ENCODE peak calls at places on chromosomes 16 and 17, in nine cellular contexts. C is PC-9; M is A549; B is RWPE1; A is CD4-positive, alpha-beta memory T cell; L is body of pancreas; Z is keratinocyte; P is tibial artery; S is mesendoderm. I is an unnamed sample.

GRCh38 chr16:76277099-76278030 is at the start of gene CNTNAP4:
- DNase-seq in C (no peak), M (no peak), B (no peak), A (no peak), L (no peak), Z (no peak), P (no peak), S (peak; percentile 18), I (no peak)

GRCh38 chr16:20393801-20394637 is 10.5 kb downstream of the PDILT start:
- DNase-seq in C (no peak), M (no peak), B (no peak), A (no peak), L (no peak), Z (no peak), P (no peak), S (no peak), I (no peak)

GRCh38 chr16:66612422-66612821 is 7.9 kb downstream of the CMTM3 start:
- DNase-seq in C (no peak), M (no peak), B (no peak), A (no peak), L (peak; percentile 88), Z (no peak), P (no peak), S (no peak), I (no peak)

GRCh38 chr17:81419333-81419885 is 24.2 kb downstream of the BAHCC1 start:
- DNase-seq in C (peak; percentile 48), M (peak; percentile 97), B (peak; percentile 64), A (no peak), L (peak; percentile 76), Z (peak; percentile 54), P (peak; percentile 98), S (peak; percentile 42), I (peak; percentile 52)

GRCh38 chr16:25006504-25007055 is 8.6 kb downstream of the ARHGAP17 start:
- DNase-seq in C (peak; percentile 54), M (no peak), B (no peak), A (no peak), L (no peak), Z (no peak), P (no peak), S (no peak), I (no peak)

GRCh38 chr16:10466861-10467260 is 81.0 kb downstream of the ATF7IP2 start:
- DNase-seq in C (no peak), M (no peak), B (no peak), A (no peak), L (no peak), Z (no peak), P (no peak), S (no peak), I (no peak)

GRCh38 chr16:15435216-15435864 is 952 bp downstream of the BMERB1 start:
- DNase-seq in C (no peak), M (no peak), B (no peak), A (no peak), L (peak; percentile 23), Z (no peak), P (peak; percentile 37), S (peak; percentile 8), I (no peak)

GRCh38 chr17:32279933-32280716 is 14.5 kb downstream of the RHBDL3 start:
- DNase-seq in C (no peak), M (no peak), B (no peak), A (no peak), L (no peak), Z (no peak), P (no peak), S (peak; percentile 65), I (no peak)

GRCh38 chr16:3152022-3152272 is 17.1 kb downstream of the ZNF213 start:
- DNase-seq in C (no peak), M (no peak), B (no peak), A (peak; percentile 43), L (no peak), Z (no peak), P (no peak), S (no peak), I (no peak)

GRCh38 chr17:48611213-48611612 is 396 bp upstream of the HOXB7 start:
- DNase-seq in C (no peak), M (peak; percentile 62), B (no peak), A (no peak), L (no peak), Z (no peak), P (no peak), S (no peak), I (no peak)

GRCh38 chr17:29590261-29590978 is 972 bp upstream of the GIT1 start:
- DNase-seq in C (peak; percentile 33), M (peak; percentile 73), B (peak; percentile 56), A (no peak), L (no peak), Z (no peak), P (no peak), S (no peak), I (no peak)

GRCh38 chr17:29589524-29590260 is at the start of gene GIT1:
- DNase-seq in C (peak; percentile 58), M (peak; percentile 85), B (peak; percentile 89), A (peak; percentile 85), L (peak; percentile 88), Z (no peak), P (peak; percentile 92), S (peak; percentile 91), I (peak; percentile 81)

GRCh38 chr17:29588017-29588557 is 1.4 kb downstream of the GIT1 start:
- DNase-seq in C (no peak), M (no peak), B (no peak), A (no peak), L (no peak), Z (no peak), P (no peak), S (no peak), I (no peak)

GRCh38 chr17:29587591-29587990 is 1.9 kb downstream of the GIT1 start:
- DNase-seq in C (no peak), M (no peak), B (no peak), A (no peak), L (no peak), Z (no peak), P (no peak), S (no peak), I (no peak)

DNA sequence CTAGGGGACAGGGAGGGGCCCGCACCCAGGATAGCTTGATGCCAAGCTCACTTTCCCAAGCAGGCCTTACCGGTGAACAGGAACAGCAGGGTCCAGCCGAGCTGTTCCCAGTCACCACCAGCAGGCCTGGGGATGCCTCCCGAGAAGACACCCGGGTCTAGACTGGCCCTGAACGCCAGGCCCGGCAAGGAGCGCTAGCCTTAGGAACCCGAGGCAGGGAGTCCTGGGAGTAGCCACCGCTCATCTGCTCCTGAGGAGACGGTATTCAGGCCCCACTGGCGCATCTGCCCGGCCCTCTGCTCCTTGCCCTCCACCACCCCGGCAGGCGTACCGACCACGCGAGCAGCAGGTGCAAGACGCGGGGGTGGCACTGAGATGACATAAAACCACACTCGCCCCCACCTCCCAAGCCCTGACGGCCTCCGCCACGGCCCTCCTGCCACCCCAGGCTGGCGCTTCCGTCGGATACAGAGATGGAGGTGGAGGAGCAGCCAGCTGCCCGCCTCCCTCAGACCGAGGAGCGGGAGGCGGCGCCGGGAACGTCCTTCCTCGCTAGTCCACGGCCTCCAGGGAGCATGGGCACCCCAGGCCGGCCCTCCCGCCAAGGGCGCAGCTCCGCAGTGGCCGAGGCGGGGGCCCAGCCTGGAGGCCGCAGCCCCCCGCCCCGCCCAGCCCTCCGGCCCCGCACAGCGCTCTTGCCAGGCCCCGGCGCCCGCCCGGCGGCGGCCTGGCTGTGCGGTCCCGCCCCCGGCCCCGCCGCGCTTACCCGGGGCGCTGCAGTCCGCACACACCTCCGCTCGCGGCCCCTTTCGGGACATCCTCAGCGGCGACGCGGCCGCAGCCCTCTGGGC is 662 bp downstream of the GIT1 start:
- DNase-seq in C (no peak), M (peak; percentile 52), B (no peak), A (peak; percentile 39), L (peak; percentile 38), Z (no peak), P (no peak), S (peak; percentile 62), I (no peak)
- H3K27ac ChIP-seq in C (peak overlapping the region; percentile 4), M (peak overlapping the region; percentile 95), B (peak overlapping the region; percentile 99), A (peak overlapping the region; percentile 50), L (peak overlapping the region; percentile 63), Z (peak overlapping the region; percentile 64), P (peak overlapping the region; percentile 78), S (no peak overlapping the region), I (peak overlapping the region; percentile 20)

GRCh38 chr16:49510676-49511305 is 137.2 kb downstream of the C16orf78 start:
- DNase-seq in C (no peak), M (no peak), B (no peak), A (no peak), L (no peak), Z (no peak), P (no peak), S (no peak), I (no peak)
- H3K27ac ChIP-seq in C (no peak overlapping the region), M (no peak overlapping the region), B (no peak overlapping the region), A (no peak overlapping the region), L (no peak overlapping the region), Z (no peak overlapping the region), P (no peak overlapping the region), S (no peak overlapping the region), I (no peak overlapping the region)

DNA sequence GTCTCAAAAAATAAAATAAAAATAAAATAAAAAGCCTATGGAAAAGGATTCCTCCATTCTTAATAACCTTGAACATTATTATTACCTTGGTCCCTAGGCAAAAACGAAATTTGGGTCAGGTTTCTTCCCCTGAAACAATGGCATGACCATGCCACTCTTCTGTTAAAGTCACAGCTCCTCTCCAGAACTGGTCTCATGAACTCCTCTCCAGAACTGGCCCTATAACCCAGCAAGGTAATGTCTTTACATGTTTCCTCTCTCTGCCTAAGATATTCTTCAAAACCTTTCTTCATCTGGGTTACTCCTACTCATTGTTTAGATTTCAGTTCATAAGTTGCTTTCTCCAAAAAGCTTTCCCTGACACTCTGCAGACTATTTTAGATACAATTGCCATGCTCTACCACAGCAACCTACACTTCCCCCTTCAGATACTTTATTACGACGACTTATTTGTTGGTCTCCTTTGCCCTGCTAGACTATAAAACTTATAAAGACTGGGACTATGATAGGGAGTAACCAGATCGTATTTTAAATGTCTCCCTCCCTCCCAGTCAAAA is 13.5 kb downstream of the TRIM37 start:
- DNase-seq in C (no peak), M (no peak), B (no peak), A (no peak), L (no peak), Z (no peak), P (no peak), S (no peak), I (no peak)
- H3K27ac ChIP-seq in C (peak overlapping the region; percentile 66), M (peak overlapping the region; percentile 30), B (peak overlapping the region; percentile 74), A (no peak overlapping the region), L (peak overlapping the region; percentile 44), Z (peak overlapping the region; percentile 57), P (peak overlapping the region; percentile 55), S (no peak overlapping the region), I (peak overlapping the region; percentile 62)

GRCh38 chr17:42845556-42845917 is 1.2 kb downstream of the AOC2 start:
- DNase-seq in C (no peak), M (no peak), B (no peak), A (no peak), L (no peak), Z (no peak), P (no peak), S (no peak), I (no peak)

GRCh38 chr17:42844761-42845555 is 578 bp downstream of the AOC2 start:
- DNase-seq in C (no peak), M (no peak), B (no peak), A (no peak), L (no peak), Z (no peak), P (no peak), S (no peak), I (no peak)

GRCh38 chr17:42842286-42842685 is 2.1 kb upstream of the AOC2 start:
- DNase-seq in C (no peak), M (no peak), B (no peak), A (no peak), L (no peak), Z (no peak), P (no peak), S (no peak), I (no peak)

GRCh38 chr17:42844271-42844670 is at the start of gene AOC2:
- DNase-seq in C (no peak), M (no peak), B (no peak), A (no peak), L (no peak), Z (no peak), P (no peak), S (no peak), I (no peak)

GRCh38 chr17:42843358-42843934 is 934 bp upstream of the AOC2 start:
- DNase-seq in C (peak; percentile 54), M (peak; percentile 82), B (peak; percentile 78), A (peak; percentile 16), L (peak; percentile 47), Z (no peak), P (no peak), S (peak; percentile 74), I (peak; percentile 42)
- H3K27ac ChIP-seq in C (no peak overlapping the region), M (no peak overlapping the region), B (no peak overlapping the region), A (no peak overlapping the region), L (no peak overlapping the region), Z (no peak overlapping the region), P (peak overlapping the region; percentile 34), S (no peak overlapping the region), I (no peak overlapping the region)